ENCODE peak calls at places on chromosomes 5 and 9, in eight cellular contexts. Y is MCF 10A, D is epithelial cell of proximal tubule, I is astrocyte of the spinal cord, L is uterus, M is AG09309, W is glutamatergic neuron, N is AG10803. V is an unnamed sample.

GRCh38 chr5:157479612-157480510 is 19.8 kb downstream of the NIPAL4 start:
- DNase-seq in L (no peak), Y (no peak), D (no peak), W (no peak), I (no peak), N (no peak), M (no peak), V (no peak)

GRCh38 chr9:3473402-3473801 is 52.4 kb downstream of the RFX3 start:
- DNase-seq in I (no peak), N (no peak), L (no peak), W (no peak), M (no peak), D (no peak), Y (no peak), V (no peak)

GRCh38 chr5:82058710-82059109 is 86.9 kb downstream of the ATG10 start:
- DNase-seq in D (no peak), M (no peak), L (no peak), Y (no peak), N (peak), W (no peak), I (no peak), V (no peak)

GRCh38 chr9:112861638-112862555 is 28.8 kb downstream of the SLC46A2 start:
- DNase-seq in D (no peak), I (no peak), N (no peak), W (no peak), M (no peak), L (no peak), Y (peak), V (peak)

GRCh38 chr9:95023217-95024003 is 294.1 kb downstream of the FANCC start:
- DNase-seq in I (peak), M (peak), Y (peak), N (peak), D (peak), W (no peak), L (no peak), V (peak)

GRCh38 chr9:90998573-90998972 is 197.0 kb downstream of the SYK start:
- DNase-seq in Y (peak), L (no peak), D (no peak), W (no peak), I (no peak), M (no peak), N (no peak), V (no peak)

GRCh38 chr9:88998911-88999310 is 7.6 kb downstream of the S1PR3 start:
- DNase-seq in D (no peak), M (no peak), N (peak), I (peak), L (peak), W (no peak), Y (peak), V (no peak)

GRCh38 chr9:116928884-116929283 is 241.8 kb downstream of the TRIM32 start:
- DNase-seq in Y (peak), I (no peak), M (no peak), L (no peak), W (no peak), N (no peak), D (no peak), V (no peak)

GRCh38 chr5:31888513-31888912 is 249.6 kb downstream of the PDZD2 start:
- DNase-seq in L (no peak), D (peak), W (no peak), Y (no peak), M (no peak), I (no peak), N (no peak), V (no peak)

GRCh38 chr5:166781729-166782128 is 1509.7 kb upstream of the WWC1 start:
- DNase-seq in I (no peak), L (no peak), N (no peak), Y (no peak), M (no peak), D (no peak), W (peak), V (no peak)

GRCh38 chr5:141155540-141156374 is 5.9 kb downstream of the PCDHB6 start:
- DNase-seq in Y (no peak), W (peak), N (no peak), L (no peak), D (no peak), I (no peak), M (no peak), V (no peak)

GRCh38 chr5:141150993-141151325 is 1.1 kb downstream of the PCDHB6 start:
- DNase-seq in Y (no peak), I (no peak), N (no peak), M (no peak), D (no peak), W (no peak), L (no peak), V (no peak)

GRCh38 chr5:141150215-141150992 is 547 bp downstream of the PCDHB6 start:
- DNase-seq in M (no peak), Y (no peak), D (no peak), N (no peak), W (no peak), L (no peak), I (no peak), V (no peak)

GRCh38 chr5:141149812-141150211 is at the start of gene PCDHB6:
- DNase-seq in L (no peak), N (peak), I (no peak), W (no peak), M (no peak), Y (peak), D (no peak), V (no peak)
- TF ChIP-seq CTCF in L (no peak), N (peak), I (no peak), W (no peak), M (peak), Y (no peak), D (peak), V (peak)

GRCh38 chr9:133989554-133990365 is 2.4 kb downstream of the VAV2 start:
- DNase-seq in L (no peak), D (no peak), W (no peak), I (no peak), Y (no peak), M (no peak), N (no peak), V (peak)

GRCh38 chr9:133991964-133992779 is at the start of gene VAV2:
- DNase-seq in I (peak), Y (peak), N (peak), W (peak), D (no peak), M (no peak), L (peak), V (peak)

GRCh38 chr9:133991211-133991921 is 758 bp downstream of the VAV2 start:
- DNase-seq in Y (no peak), M (no peak), N (no peak), D (no peak), L (no peak), I (no peak), W (no peak), V (no peak)

GRCh38 chr9:133992780-133993634 is 883 bp upstream of the VAV2 start:
- DNase-seq in L (peak), I (peak), M (peak), W (peak), N (peak), Y (peak), D (no peak), V (peak)

GRCh38 chr9:133990366-133991210 is 1.5 kb downstream of the VAV2 start:
- DNase-seq in D (peak), L (peak), M (peak), W (no peak), I (peak), N (peak), Y (peak), V (no peak)
- TF ChIP-seq CTCF in D (no peak), L (no peak), M (no peak), W (no peak), I (no peak), N (no peak), Y (no peak), V (no peak)

DNA sequence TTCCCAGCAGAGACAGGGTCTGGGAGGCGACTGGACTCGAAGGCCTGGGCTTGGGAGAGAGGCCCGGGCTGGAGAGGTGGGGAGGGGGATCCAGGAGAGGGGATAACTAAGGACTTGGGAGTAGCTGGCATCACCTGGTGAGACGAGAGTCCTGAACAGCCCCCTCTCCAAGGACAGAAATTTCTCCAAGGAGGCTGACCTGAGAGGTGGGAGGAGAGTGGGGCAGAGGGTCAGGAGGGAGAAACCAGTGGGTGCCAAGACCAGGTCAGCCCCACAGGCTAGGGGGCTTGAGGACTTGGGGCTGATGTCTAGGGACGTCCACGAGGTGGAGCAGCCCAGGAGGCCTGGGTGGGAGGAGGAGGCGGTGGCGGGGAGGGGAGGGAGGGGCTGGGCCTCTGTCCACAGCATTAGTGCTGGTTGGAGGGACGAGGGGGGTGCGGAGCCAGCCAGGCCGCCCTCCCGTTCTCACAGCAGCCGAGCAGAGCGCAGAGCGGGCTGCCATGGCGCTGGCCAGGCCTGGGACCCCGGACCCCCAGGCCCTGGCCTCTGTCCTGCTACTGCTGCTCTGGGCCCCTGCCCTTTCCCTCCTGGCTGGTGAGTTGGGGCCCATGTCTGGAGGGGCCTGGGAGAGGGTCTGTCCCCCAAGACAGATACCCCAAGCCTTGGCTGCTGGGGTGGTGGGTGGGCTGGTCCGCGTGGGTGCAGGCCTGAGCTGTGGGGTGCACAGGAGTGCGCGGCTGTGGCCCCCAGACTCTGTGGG is at the start of gene CRB2:
- DNase-seq in M (no peak), Y (no peak), L (peak), D (no peak), I (no peak), W (peak), N (no peak), V (no peak)
- TF ChIP-seq CTCF in M (no peak), Y (no peak), L (no peak), D (peak), I (peak), W (no peak), N (no peak), V (no peak)

GRCh38 chr9:72467766-72468738 is 53.4 kb upstream of the TMC1 start:
- DNase-seq in Y (no peak), D (no peak), W (no peak), L (no peak), M (no peak), N (no peak), I (peak), V (no peak)
- TF ChIP-seq CTCF in Y (no peak), D (no peak), W (no peak), L (no peak), M (no peak), N (no peak), I (no peak), V (no peak)

DNA sequence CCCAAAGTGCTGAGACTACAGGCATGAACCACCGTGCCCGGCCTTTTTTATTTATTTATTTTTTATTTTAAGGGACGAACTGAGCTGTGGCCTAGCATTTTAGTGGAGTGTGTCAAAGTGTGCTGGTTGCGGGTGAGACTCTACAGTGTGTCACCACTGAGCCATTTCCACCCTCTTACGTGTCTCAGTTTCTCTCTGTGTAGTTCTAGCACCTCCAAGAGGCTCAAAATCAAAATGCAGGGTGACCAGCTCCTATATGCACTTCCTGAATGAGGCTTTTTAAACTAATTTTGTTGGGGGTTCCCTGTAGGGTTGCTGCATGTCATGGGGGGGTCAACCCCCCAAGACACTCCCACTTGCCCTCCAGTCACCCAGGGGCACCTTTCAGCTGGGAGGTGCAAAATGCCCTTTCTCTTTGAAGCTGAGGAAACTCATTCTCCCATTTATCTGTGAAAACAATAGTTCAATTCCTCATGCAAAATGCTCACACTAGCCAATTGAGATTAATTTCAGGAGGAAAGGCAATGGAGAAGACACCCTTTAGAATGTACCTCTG is 69.3 kb downstream of the COL15A1 start:
- DNase-seq in Y (no peak), N (no peak), L (no peak), W (no peak), D (no peak), M (no peak), I (no peak), V (no peak)
- TF ChIP-seq CTCF in Y (no peak), N (no peak), L (no peak), W (no peak), D (peak), M (peak), I (no peak), V (peak)

GRCh38 chr5:451587-452458 is 8.8 kb downstream of the EXOC3 start:
- DNase-seq in M (no peak), N (no peak), D (no peak), L (no peak), Y (no peak), W (no peak), I (no peak), V (no peak)
- TF ChIP-seq CTCF in M (no peak), N (no peak), D (no peak), L (no peak), Y (no peak), W (no peak), I (no peak), V (no peak)

GRCh38 chr5:38782185-38782584 is 63.6 kb upstream of the OSMR start:
- DNase-seq in L (no peak), N (no peak), I (no peak), W (no peak), M (no peak), D (no peak), Y (no peak), V (no peak)

GRCh38 chr5:38783011-38783551 is 62.7 kb upstream of the OSMR start:
- DNase-seq in W (no peak), D (peak), N (peak), Y (peak), I (peak), L (no peak), M (peak), V (no peak)

GRCh38 chr5:38780316-38780715 is 65.5 kb upstream of the OSMR start:
- DNase-seq in I (peak), Y (no peak), M (no peak), D (no peak), W (no peak), L (no peak), N (no peak), V (no peak)

GRCh38 chr5:38777111-38777510 is 68.7 kb upstream of the OSMR start:
- DNase-seq in W (no peak), Y (no peak), D (no peak), L (no peak), M (no peak), I (no peak), N (no peak), V (no peak)

DNA sequence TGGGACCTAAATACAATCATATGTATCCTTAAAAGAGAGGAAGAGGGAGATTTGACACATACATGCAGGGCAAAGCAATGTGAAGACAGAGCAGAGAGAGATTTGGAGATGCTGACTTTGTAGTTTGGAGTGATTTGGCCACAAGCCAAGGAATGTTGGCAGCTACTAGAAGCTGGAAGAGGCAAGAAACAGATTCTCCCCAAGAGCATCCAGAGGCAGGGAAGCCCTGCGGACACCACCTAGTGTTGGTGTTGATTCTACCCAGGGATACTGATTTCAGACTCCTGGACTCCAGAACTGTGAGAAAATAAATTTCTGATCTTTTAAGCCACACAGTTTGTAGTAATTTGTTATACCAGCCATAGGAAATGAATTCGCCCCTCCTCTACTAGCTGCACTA is 64.9 kb upstream of the OSMR start:
- DNase-seq in Y (peak), N (peak), D (peak), W (no peak), I (peak), L (peak), M (no peak), V (no peak)
- TF ChIP-seq CTCF in Y (no peak), N (peak), D (peak), W (no peak), I (peak), L (no peak), M (no peak), V (peak)

DNA sequence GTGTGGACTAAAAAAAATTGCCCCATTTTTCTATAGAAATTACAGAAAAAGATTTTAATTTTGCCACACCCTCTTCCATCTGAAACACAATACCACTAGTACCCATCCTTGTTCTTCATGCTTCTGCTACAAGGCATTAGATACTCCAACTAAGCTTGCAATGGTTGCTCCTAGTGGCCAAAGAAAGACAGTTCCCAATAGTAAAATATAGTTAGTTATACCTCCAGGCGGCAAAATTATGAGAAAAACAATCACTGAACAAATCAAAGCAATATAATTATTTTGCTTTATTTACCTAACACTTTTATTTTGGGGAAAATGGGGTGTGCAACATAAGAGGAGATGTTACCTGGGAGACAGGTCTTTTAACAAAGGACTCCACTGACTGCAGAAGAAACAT is 101.2 kb downstream of the RAPGEF6 start:
- DNase-seq in L (no peak), N (no peak), I (no peak), D (no peak), M (no peak), Y (no peak), W (no peak), V (no peak)
- TF ChIP-seq CTCF in L (no peak), N (no peak), I (peak), D (peak), M (no peak), Y (peak), W (peak), V (peak)

GRCh38 chr5:131413605-131414559 is 150.0 kb downstream of the CDC42SE2 start:
- DNase-seq in M (no peak), Y (no peak), L (no peak), N (peak), D (no peak), I (no peak), W (no peak), V (no peak)
- TF ChIP-seq CTCF in M (no peak), Y (no peak), L (no peak), N (no peak), D (no peak), I (no peak), W (no peak), V (no peak)

GRCh38 chr9:130220351-130220750 is 45.2 kb upstream of the HMCN2 start:
- DNase-seq in W (peak), M (no peak), I (no peak), D (no peak), L (peak), Y (no peak), N (peak), V (no peak)
- TF ChIP-seq CTCF in W (peak), M (peak), I (peak), D (no peak), L (peak), Y (no peak), N (peak), V (peak)